ENCODE peak calls at places on chromosome 18, in six cellular contexts. F is A549, K is ovary, N is stomach, C is H1, B is uterus. E is an unnamed sample. For H3K4me1, the result is how much of the 10 kb centered on the place peaks cover.

GRCh38 chr18:23963443-23964185 is 50.9 kb upstream of the TTC39C start:
- DNase-seq in F (peak), K (no peak), N (no peak), C (peak), B (no peak), E (peak)

GRCh38 chr18:35525795-35526475 is 28.2 kb upstream of the INO80C start:
- DNase-seq in F (no peak), K (no peak), N (no peak), C (no peak), B (peak), E (peak)

GRCh38 chr18:58541789-58542425 is 87.0 kb downstream of the ALPK2 start:
- DNase-seq in F (peak), K (no peak), N (no peak), C (no peak), B (no peak), E (no peak)

GRCh38 chr18:23503967-23504352 is 649 bp downstream of the RMC1 start:
- DNase-seq in F (no peak), K (no peak), N (no peak), C (no peak), B (no peak), E (no peak)

GRCh38 chr18:70421471-70421870 is 132.6 kb downstream of the SOCS6 start:
- DNase-seq in F (peak), K (no peak), N (no peak), C (no peak), B (no peak), E (no peak)

GRCh38 chr18:22634464-22634863 is 216.7 kb upstream of the CTAGE1 start:
- DNase-seq in F (no peak), K (no peak), N (no peak), C (peak), B (no peak), E (no peak)

GRCh38 chr18:9516437-9517064 is 41.2 kb downstream of the RALBP1 start:
- DNase-seq in F (peak), K (no peak), N (no peak), C (no peak), B (no peak), E (no peak)

GRCh38 chr18:75125359-75126331 is 83.3 kb downstream of the PTGR3 start:
- DNase-seq in F (no peak), K (no peak), N (no peak), C (peak), B (no peak), E (peak)

GRCh38 chr18:13376841-13377351 is 158.3 kb downstream of the LDLRAD4 start:
- DNase-seq in F (no peak), K (no peak), N (no peak), C (no peak), B (no peak), E (no peak)

GRCh38 chr18:59264136-59264571 is 9.1 kb downstream of the RAX start:
- DNase-seq in F (no peak), K (no peak), N (no peak), C (peak), B (no peak), E (no peak)

GRCh38 chr18:57640749-57641148 is 19.1 kb upstream of the NARS1 start:
- DNase-seq in F (no peak), K (no peak), N (no peak), C (no peak), B (no peak), E (no peak)

GRCh38 chr18:10872297-10872696 is 277.1 kb downstream of the PIEZO2 start:
- DNase-seq in F (no peak), K (no peak), N (no peak), C (no peak), B (no peak), E (no peak)
- H3K4me1 ChIP-seq in F (under half), K (under half), N (under half), C (under half), B (under half), E (under half)

GRCh38 chr18:26103579-26103978 is 13.2 kb upstream of the SS18 start:
- DNase-seq in F (peak), K (no peak), N (no peak), C (peak), B (no peak), E (peak)
- TF ChIP-seq CTCF in F (no peak), K (no peak), N (no peak), C (peak), B (no peak), E (no peak)

DNA sequence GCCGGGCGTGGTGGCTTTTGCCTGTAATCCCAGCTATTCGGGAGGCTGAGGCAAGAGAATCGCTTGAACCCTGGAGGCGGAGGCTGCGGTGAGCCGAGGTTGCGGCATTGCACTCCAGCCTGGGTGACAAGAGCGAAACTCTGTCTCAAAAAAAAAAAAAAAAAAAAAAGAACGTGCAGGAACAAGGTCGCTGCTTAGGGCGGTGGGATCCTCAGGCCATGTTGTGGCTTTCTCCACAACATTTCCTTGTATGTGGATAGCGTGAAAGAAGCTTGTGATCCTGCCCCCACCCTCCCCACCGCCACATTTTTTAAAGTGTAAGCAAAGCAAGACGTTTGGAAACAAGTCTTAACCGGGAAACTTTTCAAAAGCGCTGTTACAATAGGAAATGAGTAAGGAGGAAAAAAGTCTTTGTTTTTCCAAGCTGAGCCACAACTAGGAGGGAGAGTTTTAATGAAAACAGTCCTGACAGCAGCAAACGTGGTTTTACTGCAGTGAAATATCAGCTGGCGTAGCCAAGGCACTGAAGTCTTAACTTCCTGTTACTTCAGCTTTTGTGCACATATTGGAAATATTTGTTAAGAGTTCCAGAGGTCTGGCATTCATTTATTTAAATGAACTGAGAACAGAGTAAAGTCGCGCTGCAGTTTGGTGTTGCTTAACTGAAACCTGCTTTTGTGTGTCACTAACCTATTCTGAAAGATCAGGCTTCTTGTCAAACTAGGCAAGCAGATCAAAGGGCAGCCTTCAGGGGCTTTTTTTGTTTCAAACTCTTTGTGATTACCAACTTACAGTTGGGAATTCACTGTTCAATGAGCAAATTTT is 3.8 kb downstream of the TGIF1 start:
- DNase-seq in F (peak), K (peak), N (peak), C (no peak), B (peak), E (peak)
- TF ChIP-seq POLR2A in F (no peak), K (no peak), N (no peak), C (no peak), B (no peak), E (peak)

DNA sequence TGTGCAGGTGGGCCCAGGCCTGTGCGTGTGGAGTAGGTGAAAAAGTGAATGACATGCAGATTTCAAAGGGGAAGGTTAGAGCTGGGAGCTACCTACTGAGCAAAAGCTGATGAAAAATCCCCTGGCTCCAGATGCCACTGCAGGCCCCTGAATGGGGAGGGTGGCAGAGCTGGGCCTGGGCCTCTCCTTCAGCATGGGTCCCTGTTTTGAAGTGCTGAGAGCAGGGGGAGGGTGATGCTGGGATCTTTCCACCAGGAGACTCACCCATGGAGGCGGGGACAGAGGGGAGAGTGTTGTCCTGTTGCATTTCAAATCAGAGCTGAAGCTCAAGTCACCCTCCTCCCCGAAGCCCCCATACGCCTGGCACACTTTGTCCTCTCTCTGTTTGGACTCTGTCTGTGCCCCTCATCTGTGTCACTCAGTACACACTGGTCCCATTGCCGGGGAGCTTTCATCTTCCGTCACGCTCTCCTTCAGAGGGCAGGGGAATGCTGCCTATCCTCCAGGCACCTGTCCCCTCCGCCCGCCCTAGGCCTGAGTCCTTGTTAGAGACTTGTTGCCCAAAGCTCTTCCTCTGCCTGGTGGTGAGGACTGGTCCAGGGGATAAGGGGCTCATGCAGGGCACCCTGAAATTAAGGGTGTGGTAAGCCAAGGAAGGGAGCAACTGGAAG is 206.6 kb downstream of the HAUS1 start:
- DNase-seq in F (no peak), K (no peak), N (no peak), C (no peak), B (no peak), E (no peak)
- H3K4me1 ChIP-seq in F (under half), K (under half), N (under half), C (under half), B (under half), E (under half)

GRCh38 chr18:76398899-76399612 is 96.0 kb downstream of the ZNF516 start:
- DNase-seq in F (peak), K (peak), N (peak), C (peak), B (peak), E (peak)
- TF ChIP-seq CTCF in F (peak), K (peak), N (peak), C (peak), B (peak), E (peak)

E was measured in thyroid gland.